ENCODE peak calls at places on chromosome 14, in ten cellular contexts. F is dorsolateral prefrontal cortex; I is GM12865; N is H1; K is lung; Q is endothelial cell; D is RWPE1; J is heart left ventricle; P is CD8-positive, alpha-beta T cell; H is astrocyte. U is an unnamed sample.

GRCh38 chr14:61527325-61528100 is 167.8 kb upstream of the HIF1A start:
- DNase-seq in F (no peak), I (no peak), N (no peak), K (no peak), Q (no peak), D (no peak), J (no peak), P (no peak), H (peak; percentile 92), U (no peak)

GRCh38 chr14:93778453-93778852 is 9.8 kb downstream of the PRIMA1 start:
- DNase-seq in F (no peak), I (no peak), N (no peak), K (no peak), Q (no peak), D (no peak), J (no peak), P (no peak), H (no peak), U (no peak)

GRCh38 chr14:105253329-105253682 is 5.0 kb downstream of the BTBD6 start:
- DNase-seq in F (no peak), I (no peak), N (no peak), K (no peak), Q (no peak), D (no peak), J (no peak), P (no peak), H (no peak), U (no peak)

GRCh38 chr14:63404906-63405305 is 86.2 kb upstream of the GPHB5 start:
- DNase-seq in F (no peak), I (no peak), N (no peak), K (no peak), Q (no peak), D (no peak), J (no peak), P (no peak), H (no peak), U (no peak)

GRCh38 chr14:52043690-52044089 is 25.2 kb downstream of the NID2 start:
- DNase-seq in F (no peak), I (peak; percentile 39), N (no peak), K (no peak), Q (peak; percentile 70), D (peak; percentile 26), J (peak; percentile 40), P (peak; percentile 61), H (no peak), U (peak; percentile 51)

GRCh38 chr14:78968249-78968648 is 798.1 kb downstream of the NRXN3 start:
- DNase-seq in F (no peak), I (no peak), N (no peak), K (no peak), Q (no peak), D (no peak), J (no peak), P (no peak), H (no peak), U (no peak)

GRCh38 chr14:99589651-99590530 is 14.1 kb downstream of the CCDC85C start:
- DNase-seq in F (no peak), I (no peak), N (no peak), K (no peak), Q (no peak), D (no peak), J (no peak), P (no peak), H (no peak), U (no peak)

GRCh38 chr14:89926709-89927108 is 27.8 kb downstream of the EFCAB11 start:
- DNase-seq in F (no peak), I (no peak), N (no peak), K (no peak), Q (no peak), D (peak; percentile 33), J (no peak), P (no peak), H (peak; percentile 36), U (no peak)

GRCh38 chr14:95146079-95146771 is 11.1 kb downstream of the DICER1 start:
- DNase-seq in F (no peak), I (no peak), N (no peak), K (no peak), Q (no peak), D (no peak), J (no peak), P (no peak), H (no peak), U (no peak)

GRCh38 chr14:36948157-36948859 is 224.1 kb downstream of the SLC25A21 start:
- DNase-seq in F (no peak), I (no peak), N (no peak), K (no peak), Q (no peak), D (no peak), J (no peak), P (no peak), H (no peak), U (no peak)

GRCh38 chr14:49853572-49854375 is 1.2 kb upstream of the NEMF start:
- DNase-seq in F (peak; percentile 69), I (peak; percentile 89), N (no peak), K (peak; percentile 78), Q (peak; percentile 74), D (peak; percentile 63), J (peak; percentile 70), P (peak; percentile 80), H (peak; percentile 64), U (peak; percentile 68)

GRCh38 chr14:81450100-81450531 is 50.0 kb upstream of the STON2 start:
- DNase-seq in F (no peak), I (no peak), N (peak; percentile 47), K (no peak), Q (no peak), D (no peak), J (peak; percentile 86), P (no peak), H (peak; percentile 32), U (no peak)

GRCh38 chr14:70018713-70019201 is 139.5 kb downstream of the SMOC1 start:
- DNase-seq in F (no peak), I (peak; percentile 50), N (no peak), K (no peak), Q (no peak), D (no peak), J (peak; percentile 41), P (no peak), H (no peak), U (no peak)

GRCh38 chr14:55851961-55852360 is 266.2 kb upstream of the PELI2 start:
- DNase-seq in F (no peak), I (no peak), N (no peak), K (no peak), Q (no peak), D (no peak), J (peak; percentile 66), P (no peak), H (no peak), U (no peak)

GRCh38 chr14:53791116-53791515 is 165.5 kb downstream of the BMP4 start:
- DNase-seq in F (no peak), I (no peak), N (no peak), K (no peak), Q (no peak), D (no peak), J (no peak), P (no peak), H (no peak), U (no peak)

GRCh38 chr14:53793790-53794560 is 162.7 kb downstream of the BMP4 start:
- DNase-seq in F (no peak), I (no peak), N (no peak), K (no peak), Q (no peak), D (no peak), J (no peak), P (no peak), H (peak; percentile 39), U (no peak)

GRCh38 chr14:53796734-53797133 is 159.9 kb downstream of the BMP4 start:
- DNase-seq in F (no peak), I (no peak), N (no peak), K (no peak), Q (no peak), D (no peak), J (no peak), P (no peak), H (no peak), U (no peak)

GRCh38 chr14:53792909-53793308 is 163.7 kb downstream of the BMP4 start:
- DNase-seq in F (no peak), I (peak; percentile 14), N (peak; percentile 1), K (no peak), Q (no peak), D (no peak), J (no peak), P (no peak), H (no peak), U (no peak)
- TF ChIP-seq CTCF in F (no peak), I (peak; percentile 8), N (peak; percentile 31), K (no peak), Q (no peak), D (no peak), J (no peak), P (no peak), H (no peak), U (no peak)

GRCh38 chr14:68749487-68750475 is 43.1 kb downstream of the ZFP36L1 start:
- DNase-seq in F (no peak), I (no peak), N (no peak), K (peak; percentile 57), Q (no peak), D (no peak), J (peak; percentile 7), P (no peak), H (peak; percentile 30), U (no peak)
- TF ChIP-seq CTCF in F (no peak), I (no peak), N (no peak), K (no peak), Q (no peak), D (no peak), J (no peak), P (no peak), H (no peak), U (no peak)

GRCh38 chr14:92460916-92461579 is 52.5 kb upstream of the RIN3 start:
- DNase-seq in F (no peak), I (peak; percentile 85), N (no peak), K (no peak), Q (no peak), D (no peak), J (peak; percentile 56), P (peak; percentile 48), H (peak; percentile 82), U (no peak)
- TF ChIP-seq CTCF in F (no peak), I (no peak), N (no peak), K (no peak), Q (no peak), D (no peak), J (peak; percentile 5), P (no peak), H (no peak), U (no peak)

GRCh38 chr14:74566174-74567125 is 45.6 kb downstream of the LTBP2 start:
- DNase-seq in F (no peak), I (no peak), N (no peak), K (no peak), Q (no peak), D (peak; percentile 98), J (peak; percentile 23), P (no peak), H (no peak), U (no peak)

GRCh38 chr14:74563621-74564159 is 48.3 kb downstream of the LTBP2 start:
- DNase-seq in F (no peak), I (no peak), N (no peak), K (no peak), Q (no peak), D (no peak), J (no peak), P (no peak), H (no peak), U (no peak)

GRCh38 chr14:74563233-74563585 is 48.8 kb downstream of the LTBP2 start:
- DNase-seq in F (no peak), I (no peak), N (no peak), K (no peak), Q (no peak), D (no peak), J (no peak), P (no peak), H (no peak), U (no peak)

GRCh38 chr14:74558655-74559054 is 53.4 kb downstream of the LTBP2 start:
- DNase-seq in F (no peak), I (no peak), N (no peak), K (no peak), Q (no peak), D (no peak), J (no peak), P (no peak), H (no peak), U (no peak)

GRCh38 chr14:74562515-74563232 is 49.4 kb downstream of the LTBP2 start:
- DNase-seq in F (no peak), I (no peak), N (no peak), K (no peak), Q (no peak), D (no peak), J (no peak), P (no peak), H (no peak), U (no peak)
- TF ChIP-seq CTCF in F (no peak), I (no peak), N (no peak), K (no peak), Q (no peak), D (no peak), J (no peak), P (no peak), H (no peak), U (peak; percentile 18)

U was measured in neural crest cell.